ENCODE peak calls at places on chromosomes 3 and 15, in eight cellular contexts. K is fibroblast of pulmonary artery, S is fibroblast of lung, Y is GM13976, M is lung, O is spleen, D is tibial nerve, U is progenitor cell of endocrine pancreas. T is an unnamed sample.

GRCh38 chr15:76235186-76235826 is 76.0 kb downstream of the ETFA start:
- DNase-seq in K (peak; percentile 71), S (peak; percentile 37), Y (peak; percentile 42), M (no peak), O (no peak), D (no peak), U (no peak), T (no peak)

GRCh38 chr3:89032331-89033063 is 74.9 kb upstream of the EPHA3 start:
- DNase-seq in K (peak; percentile 34), S (peak; percentile 50), Y (no peak), M (no peak), O (no peak), D (no peak), U (no peak), T (no peak)

GRCh38 chr3:125433611-125434041 is 58.5 kb upstream of the ZNF148 start:
- DNase-seq in K (no peak), S (no peak), Y (no peak), M (no peak), O (no peak), D (no peak), U (no peak), T (no peak)

GRCh38 chr15:92960996-92961681 is 61.0 kb downstream of the CHD2 start:
- DNase-seq in K (no peak), S (no peak), Y (no peak), M (no peak), O (no peak), D (no peak), U (no peak), T (no peak)

GRCh38 chr3:171892457-171892856 is 49.3 kb downstream of the TMEM212 start:
- DNase-seq in K (no peak), S (no peak), Y (no peak), M (no peak), O (no peak), D (no peak), U (no peak), T (no peak)

GRCh38 chr3:185654758-185655145 is 68.7 kb downstream of the SENP2 start:
- DNase-seq in K (no peak), S (no peak), Y (no peak), M (no peak), O (no peak), D (no peak), U (no peak), T (no peak)

GRCh38 chr3:126347543-126348161 is 9.6 kb downstream of the KLF15 start:
- DNase-seq in K (no peak), S (no peak), Y (no peak), M (no peak), O (peak; percentile 45), D (no peak), U (no peak), T (no peak)

GRCh38 chr3:129558772-129559564 is 16.0 kb downstream of the H1-8 start:
- DNase-seq in K (peak; percentile 58), S (peak; percentile 79), Y (no peak), M (no peak), O (peak; percentile 78), D (no peak), U (no peak), T (no peak)

GRCh38 chr3:46901061-46901460 is 23.5 kb downstream of the PTH1R start:
- DNase-seq in K (no peak), S (no peak), Y (no peak), M (no peak), O (peak; percentile 51), D (no peak), U (no peak), T (no peak)

GRCh38 chr3:101936419-101937331 is 87.4 kb downstream of the NFKBIZ start:
- DNase-seq in K (peak; percentile 89), S (peak; percentile 92), Y (peak; percentile 79), M (no peak), O (no peak), D (no peak), U (no peak), T (no peak)

GRCh38 chr3:87969620-87970019 is 89.2 kb downstream of the CGGBP1 start:
- DNase-seq in K (no peak), S (no peak), Y (no peak), M (no peak), O (no peak), D (no peak), U (no peak), T (no peak)

GRCh38 chr15:95286911-95287769 is 1043.4 kb upstream of the NR2F2 start:
- DNase-seq in K (no peak), S (peak; percentile 59), Y (peak; percentile 17), M (no peak), O (no peak), D (no peak), U (no peak), T (no peak)

GRCh38 chr3:21274000-21274671 is 476.9 kb downstream of the ZNF385D start:
- DNase-seq in K (peak; percentile 63), S (peak; percentile 68), Y (no peak), M (no peak), O (no peak), D (no peak), U (no peak), T (no peak)

GRCh38 chr3:197801801-197802504 is 10.9 kb downstream of the LRCH3 start:
- DNase-seq in K (peak; percentile 48), S (peak; percentile 54), Y (no peak), M (no peak), O (no peak), D (no peak), U (no peak), T (no peak)

GRCh38 chr3:180828001-180828720 is 84.3 kb upstream of the FXR1 start:
- DNase-seq in K (no peak), S (no peak), Y (peak; percentile 18), M (no peak), O (peak; percentile 67), D (no peak), U (no peak), T (no peak)

GRCh38 chr15:91782221-91782620 is 71.3 kb upstream of the SLCO3A1 start:
- DNase-seq in K (no peak), S (no peak), Y (no peak), M (peak; percentile 53), O (no peak), D (no peak), U (no peak), T (no peak)

GRCh38 chr3:140529096-140529495 is 148.8 kb upstream of the TRIM42 start:
- DNase-seq in K (no peak), S (peak; percentile 100), Y (no peak), M (no peak), O (no peak), D (no peak), U (no peak), T (no peak)

GRCh38 chr15:35362195-35362829 is 183.7 kb downstream of the DPH6 start:
- DNase-seq in K (peak; percentile 62), S (peak; percentile 86), Y (no peak), M (no peak), O (no peak), D (no peak), U (no peak), T (no peak)

GRCh38 chr15:70337292-70338186 is 239.8 kb upstream of the TLE3 start:
- DNase-seq in K (no peak), S (no peak), Y (no peak), M (no peak), O (no peak), D (no peak), U (no peak), T (no peak)

GRCh38 chr3:111852540-111852939 is 6.5 kb upstream of the PHLDB2 start:
- DNase-seq in K (peak; percentile 56), S (no peak), Y (no peak), M (no peak), O (no peak), D (no peak), U (no peak), T (no peak)

GRCh38 chr3:125108833-125109540 is 53.2 kb upstream of the HEG1 start:
- DNase-seq in K (no peak), S (peak; percentile 50), Y (no peak), M (no peak), O (no peak), D (no peak), U (no peak), T (no peak)

GRCh38 chr15:40266828-40267304 is 16.0 kb downstream of the ANKRD63 start:
- DNase-seq in K (peak; percentile 87), S (peak; percentile 96), Y (no peak), M (peak; percentile 65), O (no peak), D (no peak), U (no peak), T (peak; percentile 48)

DNA sequence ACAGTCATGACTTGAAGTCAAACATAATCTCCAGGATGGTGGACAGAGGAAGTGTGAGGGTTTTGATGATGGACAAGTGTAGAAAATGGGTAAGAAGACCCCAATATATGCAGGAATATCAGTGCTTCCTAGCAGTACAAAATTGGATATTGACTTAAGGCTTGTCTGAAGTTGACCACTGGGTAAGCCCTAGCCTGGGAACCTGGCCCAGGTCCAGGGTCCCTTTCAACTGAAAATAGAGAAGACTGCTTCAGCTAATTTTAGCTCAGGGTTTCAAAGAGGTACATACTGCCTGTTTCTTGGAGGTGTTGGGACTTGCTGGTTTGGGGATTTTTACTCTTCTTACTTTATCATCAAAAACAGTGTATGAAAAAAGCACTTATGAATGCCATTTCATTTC is 4.7 kb downstream of the NR1D2 start:
- DNase-seq in K (no peak), S (no peak), Y (peak; percentile 49), M (no peak), O (no peak), D (no peak), U (no peak), T (no peak)
- TF ChIP-seq CTCF in K (no peak), S (no peak), Y (no peak), M (no peak), O (no peak), D (no peak), U (no peak), T (no peak)

GRCh38 chr3:13353936-13354542 is 66.1 kb downstream of the NUP210 start:
- DNase-seq in K (no peak), S (peak; percentile 22), Y (no peak), M (no peak), O (no peak), D (no peak), U (no peak), T (no peak)
- TF ChIP-seq CTCF in K (peak; percentile 18), S (no peak), Y (no peak), M (no peak), O (no peak), D (no peak), U (peak; percentile 34), T (no peak)

DNA sequence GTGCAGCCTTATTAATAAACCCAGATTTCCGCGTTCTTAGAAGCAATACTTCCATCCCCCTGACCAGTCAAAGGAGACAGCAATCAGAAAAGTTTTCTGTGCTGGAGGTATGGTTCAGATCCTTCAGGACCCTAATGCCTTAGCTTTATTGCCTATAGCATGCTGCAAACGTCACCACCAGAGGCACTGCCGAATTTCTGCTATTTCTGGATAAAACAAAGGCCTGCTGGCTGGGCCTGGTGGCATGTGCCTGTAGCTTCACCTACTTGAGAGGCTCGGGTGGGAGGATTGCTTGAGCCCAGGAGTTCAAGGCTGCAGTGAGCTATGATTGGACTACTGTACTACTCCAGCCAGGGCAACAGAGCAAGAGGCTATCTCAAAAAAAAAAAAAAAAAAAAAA is 407.2 kb downstream of the FOXP1 start:
- DNase-seq in K (no peak), S (no peak), Y (no peak), M (no peak), O (no peak), D (no peak), U (no peak), T (no peak)
- TF ChIP-seq CTCF in K (no peak), S (no peak), Y (no peak), M (no peak), O (no peak), D (no peak), U (peak; percentile 29), T (no peak)

GRCh38 chr3:120442975-120443517 is 7.7 kb downstream of the FSTL1 start:
- DNase-seq in K (no peak), S (no peak), Y (no peak), M (no peak), O (no peak), D (no peak), U (no peak), T (no peak)
- TF ChIP-seq CTCF in K (peak; percentile 42), S (peak; percentile 28), Y (no peak), M (no peak), O (no peak), D (no peak), U (peak; percentile 35), T (no peak)

T was measured in omental fat pad.